ENCODE peak calls at places on chromosomes 16 and 17, in seven cellular contexts. One of them, this sample, is unnamed.

GRCh38 chr16:72199938-72200337 is 28.0 kb upstream of the PMFBP1 start:
- DNase-seq in fibroblast of lung: no peak
- DNase-seq in neural progenitor cell: no peak
- DNase-seq in psoas muscle: no peak
- DNase-seq in ascending aorta: no peak
- DNase-seq in HCT116: no peak
- DNase-seq in tibial nerve: no peak
- DNase-seq in this sample: no peak

GRCh38 chr17:17204041-17204591 is 2.0 kb downstream of the PLD6 start:
- DNase-seq in fibroblast of lung: no peak
- DNase-seq in neural progenitor cell: no peak
- DNase-seq in psoas muscle: no peak
- DNase-seq in tibial nerve: no peak
- DNase-seq in ascending aorta: peak; percentile 89
- DNase-seq in HCT116: no peak
- DNase-seq in this sample: no peak

GRCh38 chr17:59506907-59507726 is 58.3 kb upstream of the DHX40 start:
- DNase-seq in fibroblast of lung: peak; percentile 34
- DNase-seq in neural progenitor cell: no peak
- DNase-seq in tibial nerve: no peak
- DNase-seq in psoas muscle: no peak
- DNase-seq in HCT116: no peak
- DNase-seq in ascending aorta: no peak
- DNase-seq in this sample: no peak

GRCh38 chr16:4801051-4801961 is 1.1 kb downstream of the ROGDI start:
- DNase-seq in psoas muscle: no peak
- DNase-seq in HCT116: no peak
- DNase-seq in fibroblast of lung: no peak
- DNase-seq in neural progenitor cell: peak; percentile 31
- DNase-seq in tibial nerve: no peak
- DNase-seq in ascending aorta: no peak
- DNase-seq in this sample: no peak

GRCh38 chr17:39599665-39600468 is 7.9 kb downstream of the NEUROD2 start:
- DNase-seq in fibroblast of lung: no peak
- DNase-seq in tibial nerve: no peak
- DNase-seq in HCT116: no peak
- DNase-seq in psoas muscle: no peak
- DNase-seq in ascending aorta: no peak
- DNase-seq in neural progenitor cell: no peak
- DNase-seq in this sample: no peak

GRCh38 chr16:9836118-9836736 is 346.0 kb downstream of the GRIN2A start:
- DNase-seq in psoas muscle: no peak
- DNase-seq in fibroblast of lung: peak; percentile 33
- DNase-seq in tibial nerve: no peak
- DNase-seq in neural progenitor cell: peak; percentile 68
- DNase-seq in HCT116: no peak
- DNase-seq in ascending aorta: no peak
- DNase-seq in this sample: peak; percentile 45

GRCh38 chr16:87490091-87490798 is 2.6 kb downstream of the ZCCHC14 start:
- DNase-seq in fibroblast of lung: no peak
- DNase-seq in tibial nerve: no peak
- DNase-seq in ascending aorta: no peak
- DNase-seq in neural progenitor cell: peak; percentile 14
- DNase-seq in HCT116: no peak
- DNase-seq in psoas muscle: no peak
- DNase-seq in this sample: no peak

GRCh38 chr17:39352511-39352910 is 48.9 kb downstream of the FBXL20 start:
- DNase-seq in HCT116: no peak
- DNase-seq in neural progenitor cell: no peak
- DNase-seq in fibroblast of lung: no peak
- DNase-seq in ascending aorta: no peak
- DNase-seq in tibial nerve: no peak
- DNase-seq in psoas muscle: no peak
- DNase-seq in this sample: no peak

GRCh38 chr17:307295-307691 is 45.3 kb downstream of the RPH3AL start:
- DNase-seq in HCT116: no peak
- DNase-seq in fibroblast of lung: no peak
- DNase-seq in psoas muscle: no peak
- DNase-seq in neural progenitor cell: no peak
- DNase-seq in tibial nerve: no peak
- DNase-seq in ascending aorta: no peak
- DNase-seq in this sample: no peak

GRCh38 chr16:4780235-4780634 is 7.9 kb downstream of the SEPTIN12 start:
- DNase-seq in fibroblast of lung: peak; percentile 10
- DNase-seq in psoas muscle: no peak
- DNase-seq in HCT116: no peak
- DNase-seq in ascending aorta: no peak
- DNase-seq in neural progenitor cell: no peak
- DNase-seq in tibial nerve: no peak
- DNase-seq in this sample: peak; percentile 13

GRCh38 chr16:86040496-86040895 is 141.5 kb downstream of the IRF8 start:
- DNase-seq in fibroblast of lung: no peak
- DNase-seq in neural progenitor cell: no peak
- DNase-seq in ascending aorta: no peak
- DNase-seq in HCT116: no peak
- DNase-seq in psoas muscle: no peak
- DNase-seq in tibial nerve: no peak
- DNase-seq in this sample: no peak

GRCh38 chr16:3879887-3880564 is 487 bp downstream of the CREBBP start:
- DNase-seq in psoas muscle: peak; percentile 78
- DNase-seq in ascending aorta: peak; percentile 83
- DNase-seq in fibroblast of lung: peak; percentile 52
- DNase-seq in tibial nerve: peak; percentile 55
- DNase-seq in HCT116: no peak
- DNase-seq in neural progenitor cell: peak; percentile 82
- DNase-seq in this sample: peak; percentile 47

GRCh38 chr16:48101069-48101674 is 54.6 kb downstream of the ABCC12 start:
- DNase-seq in psoas muscle: no peak
- DNase-seq in fibroblast of lung: peak; percentile 23
- DNase-seq in ascending aorta: no peak
- DNase-seq in HCT116: no peak
- DNase-seq in neural progenitor cell: no peak
- DNase-seq in tibial nerve: no peak
- DNase-seq in this sample: peak; percentile 14

GRCh38 chr16:28984619-28985135 is at the start of gene LAT:
- DNase-seq in psoas muscle: peak; percentile 22
- DNase-seq in HCT116: no peak
- DNase-seq in ascending aorta: no peak
- DNase-seq in neural progenitor cell: no peak
- DNase-seq in fibroblast of lung: no peak
- DNase-seq in tibial nerve: no peak
- DNase-seq in this sample: no peak

GRCh38 chr16:65070831-65071230 is 51.0 kb downstream of the CDH11 start:
- DNase-seq in ascending aorta: peak; percentile 85
- DNase-seq in fibroblast of lung: peak; percentile 98
- DNase-seq in neural progenitor cell: no peak
- DNase-seq in psoas muscle: peak; percentile 69
- DNase-seq in tibial nerve: no peak
- DNase-seq in HCT116: no peak
- DNase-seq in this sample: peak; percentile 75

GRCh38 chr17:8976638-8977037 is 11.1 kb upstream of the PIK3R5 start:
- DNase-seq in HCT116: no peak
- DNase-seq in ascending aorta: no peak
- DNase-seq in neural progenitor cell: no peak
- DNase-seq in tibial nerve: no peak
- DNase-seq in psoas muscle: no peak
- DNase-seq in fibroblast of lung: no peak
- DNase-seq in this sample: no peak

GRCh38 chr16:69340095-69340644 is 598 bp downstream of the NIP7 start:
- DNase-seq in neural progenitor cell: peak; percentile 10
- DNase-seq in fibroblast of lung: peak; percentile 22
- DNase-seq in tibial nerve: no peak
- DNase-seq in HCT116: no peak
- DNase-seq in ascending aorta: no peak
- DNase-seq in psoas muscle: no peak
- DNase-seq in this sample: no peak

GRCh38 chr16:27199747-27200146 is 3.6 kb upstream of the KDM8 start:
- DNase-seq in HCT116: no peak
- DNase-seq in tibial nerve: no peak
- DNase-seq in fibroblast of lung: peak; percentile 6
- DNase-seq in neural progenitor cell: no peak
- DNase-seq in psoas muscle: no peak
- DNase-seq in ascending aorta: no peak
- DNase-seq in this sample: no peak

GRCh38 chr16:23206986-23207385 is 24.4 kb downstream of the SCNN1G start:
- DNase-seq in ascending aorta: no peak
- DNase-seq in tibial nerve: no peak
- DNase-seq in psoas muscle: no peak
- DNase-seq in HCT116: no peak
- DNase-seq in neural progenitor cell: no peak
- DNase-seq in fibroblast of lung: no peak
- DNase-seq in this sample: no peak

GRCh38 chr16:54657058-54657708 is 273.5 kb upstream of the IRX5 start:
- DNase-seq in tibial nerve: no peak
- DNase-seq in ascending aorta: peak; percentile 82
- DNase-seq in psoas muscle: no peak
- DNase-seq in HCT116: peak; percentile 81
- DNase-seq in fibroblast of lung: peak; percentile 78
- DNase-seq in neural progenitor cell: no peak
- DNase-seq in this sample: peak; percentile 71

GRCh38 chr16:1144476-1145382 is 8.2 kb upstream of the CACNA1H start:
- DNase-seq in ascending aorta: no peak
- DNase-seq in neural progenitor cell: peak; percentile 63
- DNase-seq in tibial nerve: no peak
- DNase-seq in fibroblast of lung: no peak
- DNase-seq in HCT116: no peak
- DNase-seq in psoas muscle: no peak
- DNase-seq in this sample: no peak

DNA sequence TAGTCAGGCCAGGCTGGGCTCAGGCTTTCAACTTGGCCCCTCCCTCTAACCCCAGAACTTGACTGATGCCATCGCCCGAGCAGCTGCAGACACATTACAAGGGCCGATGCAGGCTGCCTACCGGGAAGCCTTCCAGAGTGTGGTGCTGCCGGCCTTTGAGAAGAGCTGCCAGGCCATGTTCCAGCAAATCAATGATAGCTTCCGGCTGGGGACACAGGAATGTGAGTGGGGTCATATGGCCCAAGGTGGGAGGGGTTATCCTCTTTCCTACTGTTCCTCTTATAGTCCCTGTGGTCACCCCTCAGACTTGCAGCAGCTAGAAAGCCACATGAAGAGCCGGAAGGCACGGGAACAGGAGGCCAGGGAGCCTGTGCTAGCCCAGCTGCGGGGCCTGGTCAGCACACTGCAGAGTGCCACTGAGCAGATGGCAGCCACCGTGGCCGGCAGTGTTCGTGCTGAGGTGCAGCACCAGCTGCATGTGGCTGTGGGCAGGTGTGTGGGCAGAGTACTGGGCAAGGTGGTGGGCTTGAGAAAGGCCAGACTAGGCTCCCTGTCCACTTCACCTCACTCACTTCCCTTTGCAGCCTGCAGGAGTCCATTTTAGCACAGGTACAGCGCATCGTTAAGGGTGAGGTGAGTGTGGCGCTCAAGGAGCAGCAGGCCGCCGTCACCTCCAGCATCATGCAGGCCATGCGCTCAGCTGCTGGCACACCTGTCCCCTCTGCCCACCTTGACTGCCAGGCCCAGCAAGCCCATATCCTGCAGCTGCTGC is 2.1 kb upstream of the NRN1L start:
- DNase-seq in fibroblast of lung: no peak
- DNase-seq in tibial nerve: no peak
- DNase-seq in HCT116: no peak
- DNase-seq in ascending aorta: no peak
- DNase-seq in psoas muscle: peak; percentile 76
- DNase-seq in neural progenitor cell: no peak
- DNase-seq in this sample: no peak
- TF ChIP-seq CTCF in fibroblast of lung: no peak
- TF ChIP-seq CTCF in tibial nerve: no peak
- TF ChIP-seq CTCF in HCT116: no peak
- TF ChIP-seq CTCF in ascending aorta: no peak
- TF ChIP-seq CTCF in psoas muscle: no peak
- TF ChIP-seq CTCF in neural progenitor cell: no peak
- TF ChIP-seq CTCF in this sample: no peak

GRCh38 chr17:7293821-7294613 is 422 bp downstream of the YBX2 start:
- DNase-seq in tibial nerve: no peak
- DNase-seq in ascending aorta: no peak
- DNase-seq in neural progenitor cell: peak; percentile 77
- DNase-seq in HCT116: no peak
- DNase-seq in fibroblast of lung: no peak
- DNase-seq in psoas muscle: no peak
- DNase-seq in this sample: peak; percentile 42
- H3K27ac ChIP-seq in tibial nerve: no peak overlapping the region
- H3K27ac ChIP-seq in ascending aorta: no peak overlapping the region
- H3K27ac ChIP-seq in neural progenitor cell: no peak overlapping the region
- H3K27ac ChIP-seq in HCT116: no peak overlapping the region
- H3K27ac ChIP-seq in fibroblast of lung: no peak overlapping the region
- H3K27ac ChIP-seq in psoas muscle: peak overlapping the region; percentile 91
- H3K27ac ChIP-seq in this sample: peak overlapping the region; percentile 81

GRCh38 chr17:73696251-73696650 is 52.0 kb upstream of the SDK2 start:
- DNase-seq in fibroblast of lung: no peak
- DNase-seq in HCT116: no peak
- DNase-seq in neural progenitor cell: no peak
- DNase-seq in tibial nerve: no peak
- DNase-seq in ascending aorta: no peak
- DNase-seq in psoas muscle: no peak
- DNase-seq in this sample: no peak

GRCh38 chr17:73698966-73699365 is 54.7 kb upstream of the SDK2 start:
- DNase-seq in HCT116: no peak
- DNase-seq in psoas muscle: no peak
- DNase-seq in fibroblast of lung: no peak
- DNase-seq in neural progenitor cell: no peak
- DNase-seq in ascending aorta: no peak
- DNase-seq in tibial nerve: no peak
- DNase-seq in this sample: no peak

GRCh38 chr17:73694491-73694890 is 50.2 kb upstream of the SDK2 start:
- DNase-seq in fibroblast of lung: no peak
- DNase-seq in ascending aorta: no peak
- DNase-seq in neural progenitor cell: no peak
- DNase-seq in HCT116: no peak
- DNase-seq in psoas muscle: no peak
- DNase-seq in tibial nerve: no peak
- DNase-seq in this sample: no peak

GRCh38 chr17:73695035-73695738 is 50.9 kb upstream of the SDK2 start:
- DNase-seq in tibial nerve: no peak
- DNase-seq in ascending aorta: no peak
- DNase-seq in fibroblast of lung: no peak
- DNase-seq in psoas muscle: no peak
- DNase-seq in neural progenitor cell: no peak
- DNase-seq in HCT116: no peak
- DNase-seq in this sample: no peak

DNA sequence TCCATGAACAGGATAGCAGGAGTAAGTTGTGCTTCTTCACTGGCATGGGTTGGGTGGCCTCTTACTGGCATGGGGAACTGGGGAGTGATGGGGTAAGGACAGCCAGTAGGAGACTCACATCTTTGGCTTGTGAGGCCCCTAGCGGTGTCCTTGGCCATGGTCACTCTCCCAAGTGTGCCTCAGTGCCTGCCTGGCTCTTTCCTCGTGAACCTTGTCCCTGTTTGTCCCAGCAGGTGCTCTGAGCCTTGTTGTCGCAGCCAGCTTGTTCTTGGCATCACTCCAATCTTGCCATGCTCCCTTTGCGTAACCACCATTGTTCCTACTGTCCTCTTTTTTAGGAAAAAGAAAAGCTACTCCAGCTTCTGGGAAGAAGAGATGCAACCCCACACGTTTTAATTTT is 53.6 kb upstream of the SDK2 start:
- DNase-seq in fibroblast of lung: no peak
- DNase-seq in neural progenitor cell: no peak
- DNase-seq in tibial nerve: no peak
- DNase-seq in psoas muscle: no peak
- DNase-seq in HCT116: no peak
- DNase-seq in ascending aorta: no peak
- DNase-seq in this sample: no peak
- TF ChIP-seq CTCF in fibroblast of lung: no peak
- TF ChIP-seq CTCF in neural progenitor cell: peak; percentile 21
- TF ChIP-seq CTCF in tibial nerve: no peak
- TF ChIP-seq CTCF in psoas muscle: no peak
- TF ChIP-seq CTCF in HCT116: no peak
- TF ChIP-seq CTCF in ascending aorta: no peak
- TF ChIP-seq CTCF in this sample: no peak

GRCh38 chr16:66568355-66568754 is 2.1 kb downstream of the CMTM1 start:
- DNase-seq in psoas muscle: no peak
- DNase-seq in neural progenitor cell: no peak
- DNase-seq in tibial nerve: no peak
- DNase-seq in ascending aorta: no peak
- DNase-seq in fibroblast of lung: peak; percentile 59
- DNase-seq in HCT116: no peak
- DNase-seq in this sample: no peak
- H3K27ac ChIP-seq in psoas muscle: no peak overlapping the region
- H3K27ac ChIP-seq in neural progenitor cell: no peak overlapping the region
- H3K27ac ChIP-seq in tibial nerve: no peak overlapping the region
- H3K27ac ChIP-seq in ascending aorta: no peak overlapping the region
- H3K27ac ChIP-seq in fibroblast of lung: no peak overlapping the region
- H3K27ac ChIP-seq in HCT116: no peak overlapping the region
- H3K27ac ChIP-seq in this sample: no peak overlapping the region

This sample was measured in RWPE1.